ENCODE peak calls at places on chromosomes 3 and 15, in five cellular contexts. E is CD4-positive, alpha-beta T cell; V is NCI-H2081; Q is OCI-M1; W is substantia nigra. D is an unnamed sample.

GRCh38 chr3:142028174-142028833 is 121.0 kb downstream of the TFDP2 start:
- DNase-seq in E (no peak), V (no peak), Q (peak), W (no peak), D (peak)

GRCh38 chr15:82804575-82804949 is 1.3 kb downstream of the FSD2 start:
- DNase-seq in E (no peak), V (no peak), Q (peak), W (no peak), D (no peak)

GRCh38 chr3:180680097-180680430 is 775 bp upstream of the CCDC39 start:
- DNase-seq in E (no peak), V (peak), Q (no peak), W (no peak), D (no peak)

GRCh38 chr15:93428807-93429351 is 339.9 kb upstream of the RGMA start:
- DNase-seq in E (no peak), V (no peak), Q (no peak), W (no peak), D (no peak)

GRCh38 chr3:190076601-190077444 is 43.9 kb downstream of the P3H2 start:
- DNase-seq in E (no peak), V (no peak), Q (no peak), W (no peak), D (no peak)

GRCh38 chr3:114659109-114660081 is 365.6 kb downstream of the TIGIT start:
- DNase-seq in E (no peak), V (no peak), Q (no peak), W (no peak), D (no peak)

GRCh38 chr3:49703956-49704355 is 14.6 kb downstream of the RNF123 start:
- DNase-seq in E (no peak), V (no peak), Q (no peak), W (no peak), D (no peak)

GRCh38 chr3:180693656-180694055 is 14.4 kb upstream of the CCDC39 start:
- DNase-seq in E (no peak), V (peak), Q (no peak), W (no peak), D (no peak)

GRCh38 chr15:58865420-58865880 is 68.0 kb downstream of the SLTM start:
- DNase-seq in E (no peak), V (no peak), Q (no peak), W (no peak), D (no peak)

GRCh38 chr3:10334461-10334860 is 13.5 kb upstream of the SEC13 start:
- DNase-seq in E (no peak), V (no peak), Q (no peak), W (no peak), D (no peak)

GRCh38 chr3:57935539-57935938 is 72.7 kb upstream of the FLNB start:
- DNase-seq in E (no peak), V (no peak), Q (peak), W (no peak), D (no peak)

GRCh38 chr15:83764201-83764839 is 110.4 kb downstream of the ADAMTSL3 start:
- DNase-seq in E (no peak), V (no peak), Q (no peak), W (no peak), D (no peak)

GRCh38 chr15:37102315-37103021 is 2.1 kb upstream of the MEIS2 start:
- DNase-seq in E (no peak), V (peak), Q (peak), W (no peak), D (no peak)

GRCh38 chr3:185070491-185071335 is 82.1 kb downstream of the C3orf70 start:
- DNase-seq in E (no peak), V (no peak), Q (peak), W (no peak), D (no peak)

GRCh38 chr3:101998256-101998926 is 149.1 kb downstream of the NFKBIZ start:
- DNase-seq in E (no peak), V (no peak), Q (peak), W (no peak), D (no peak)

GRCh38 chr3:42262525-42262924 is 3.5 kb downstream of the CCK start:
- DNase-seq in E (no peak), V (no peak), Q (peak), W (no peak), D (no peak)

D was measured in CD8-positive, alpha-beta memory T cell.